ENCODE peak calls at places on chromosomes 6 and 20, in ten cellular contexts. B, Q, R, X, D, K, G, W, I and Y are unnamed samples.

GRCh38 chr6:134472661-134473060 is 154.7 kb upstream of the SGK1 start:
- DNase-seq in B (no peak), Q (no peak), R (no peak), X (no peak), D (peak; percentile 42), K (no peak), G (no peak), W (no peak), I (no peak), Y (no peak)

GRCh38 chr20:308427-309038 is 11.2 kb downstream of the ZCCHC3 start:
- DNase-seq in B (no peak), Q (no peak), R (peak; percentile 52), X (no peak), D (no peak), K (no peak), G (no peak), W (no peak), I (no peak), Y (no peak)

GRCh38 chr20:51315390-51315789 is 227.1 kb downstream of the NFATC2 start:
- DNase-seq in B (no peak), Q (no peak), R (no peak), X (no peak), D (no peak), K (no peak), G (peak; percentile 22), W (no peak), I (no peak), Y (no peak)

GRCh38 chr6:138400326-138400725 is 3.7 kb upstream of the HEBP2 start:
- DNase-seq in B (no peak), Q (no peak), R (no peak), X (no peak), D (no peak), K (no peak), G (no peak), W (no peak), I (no peak), Y (no peak)

GRCh38 chr6:11350294-11350693 is 117.8 kb upstream of the NEDD9 start:
- DNase-seq in B (no peak), Q (no peak), R (no peak), X (no peak), D (no peak), K (no peak), G (no peak), W (peak; percentile 40), I (peak; percentile 56), Y (no peak)

GRCh38 chr20:63342561-63343459 is 18.3 kb downstream of the CHRNA4 start:
- DNase-seq in B (no peak), Q (no peak), R (peak; percentile 4), X (no peak), D (no peak), K (no peak), G (no peak), W (no peak), I (no peak), Y (no peak)

GRCh38 chr6:147081210-147081609 is 123.0 kb upstream of the STXBP5 start:
- DNase-seq in B (no peak), Q (no peak), R (peak; percentile 96), X (peak; percentile 38), D (no peak), K (no peak), G (no peak), W (no peak), I (no peak), Y (no peak)

GRCh38 chr20:38198238-38198861 is 33.3 kb upstream of the TGM2 start:
- DNase-seq in B (no peak), Q (no peak), R (peak; percentile 31), X (no peak), D (no peak), K (no peak), G (no peak), W (peak; percentile 56), I (no peak), Y (no peak)

GRCh38 chr6:80163754-80164187 is 57.3 kb downstream of the BCKDHB start:
- DNase-seq in B (peak; percentile 82), Q (no peak), R (peak; percentile 70), X (no peak), D (no peak), K (no peak), G (peak; percentile 22), W (peak; percentile 91), I (no peak), Y (peak; percentile 25)

GRCh38 chr6:101392561-101393230 is 812 bp upstream of the GRIK2 start:
- DNase-seq in B (no peak), Q (no peak), R (peak; percentile 7), X (no peak), D (peak; percentile 9), K (no peak), G (no peak), W (no peak), I (no peak), Y (no peak)

GRCh38 chr20:19775353-19776201 is 17.5 kb downstream of the RIN2 start:
- DNase-seq in B (no peak), Q (no peak), R (peak; percentile 93), X (peak; percentile 76), D (no peak), K (no peak), G (no peak), W (peak; percentile 45), I (peak; percentile 52), Y (no peak)

GRCh38 chr20:44570369-44570768 is 12.0 kb upstream of the PKIG start:
- DNase-seq in B (no peak), Q (no peak), R (no peak), X (no peak), D (no peak), K (no peak), G (no peak), W (no peak), I (no peak), Y (no peak)

GRCh38 chr6:10030942-10031537 is 383.8 kb downstream of the TFAP2A start:
- DNase-seq in B (peak; percentile 81), Q (no peak), R (peak; percentile 71), X (no peak), D (no peak), K (no peak), G (no peak), W (no peak), I (no peak), Y (no peak)

GRCh38 chr20:57429579-57430202 is 38.5 kb downstream of the RBM38 start:
- DNase-seq in B (no peak), Q (no peak), R (peak; percentile 92), X (no peak), D (no peak), K (no peak), G (no peak), W (peak; percentile 74), I (peak; percentile 29), Y (no peak)

GRCh38 chr6:39453236-39453635 is 130.7 kb upstream of the KCNK16 start:
- DNase-seq in B (no peak), Q (no peak), R (no peak), X (no peak), D (no peak), K (no peak), G (no peak), W (no peak), I (no peak), Y (no peak)

GRCh38 chr6:8821921-8822512 is 386.7 kb upstream of the SLC35B3 start:
- DNase-seq in B (no peak), Q (no peak), R (no peak), X (no peak), D (no peak), K (no peak), G (no peak), W (peak; percentile 11), I (no peak), Y (no peak)
- H3K36me3 ChIP-seq in B (no peaks in the 10 kb centered on the region), Q (no peaks in the 10 kb centered on the region), R (no peaks in the 10 kb centered on the region), X (no peaks in the 10 kb centered on the region), D (no peaks in the 10 kb centered on the region), K (no peaks in the 10 kb centered on the region), G (no peaks in the 10 kb centered on the region), W (no peaks in the 10 kb centered on the region), I (no peaks in the 10 kb centered on the region), Y (no peaks in the 10 kb centered on the region)

GRCh38 chr6:37477656-37478435 is 21.8 kb downstream of the CCDC167 start:
- DNase-seq in B (no peak), Q (no peak), R (no peak), X (no peak), D (no peak), K (no peak), G (no peak), W (no peak), I (no peak), Y (no peak)

GRCh38 chr6:37479266-37479854 is 20.3 kb downstream of the CCDC167 start:
- DNase-seq in B (no peak), Q (peak; percentile 62), R (no peak), X (no peak), D (no peak), K (no peak), G (no peak), W (peak; percentile 15), I (no peak), Y (no peak)

GRCh38 chr6:37474316-37474715 is 25.4 kb downstream of the CCDC167 start:
- DNase-seq in B (no peak), Q (no peak), R (no peak), X (no peak), D (no peak), K (no peak), G (no peak), W (no peak), I (no peak), Y (no peak)

GRCh38 chr6:37478827-37479226 is 20.9 kb downstream of the CCDC167 start:
- DNase-seq in B (no peak), Q (peak; percentile 51), R (no peak), X (no peak), D (no peak), K (no peak), G (no peak), W (no peak), I (no peak), Y (no peak)

GRCh38 chr6:37477186-37477585 is 22.5 kb downstream of the CCDC167 start:
- DNase-seq in B (no peak), Q (no peak), R (no peak), X (no peak), D (no peak), K (no peak), G (no peak), W (no peak), I (no peak), Y (no peak)
- H3K36me3 ChIP-seq in B (peaks cover 14% of the 10 kb centered on the region), Q (peaks cover 99% of the 10 kb centered on the region), R (peaks cover 39% of the 10 kb centered on the region), X (peaks cover 3% of the 10 kb centered on the region), D (no peaks in the 10 kb centered on the region), K (no peaks in the 10 kb centered on the region), G (peaks cover 18% of the 10 kb centered on the region), W (peaks cover 7% of the 10 kb centered on the region), I (peaks cover 100% of the 10 kb centered on the region), Y (peaks cover 83% of the 10 kb centered on the region)

GRCh38 chr6:33694977-33695376 is 16.5 kb downstream of the UQCC2 start:
- DNase-seq in B (no peak), Q (no peak), R (no peak), X (no peak), D (no peak), K (no peak), G (peak; percentile 18), W (no peak), I (no peak), Y (no peak)
- H3K36me3 ChIP-seq in B (peaks cover 12% of the 10 kb centered on the region), Q (peaks cover 7% of the 10 kb centered on the region), R (peaks cover 57% of the 10 kb centered on the region), X (peaks cover 13% of the 10 kb centered on the region), D (no peaks in the 10 kb centered on the region), K (no peaks in the 10 kb centered on the region), G (peaks cover 33% of the 10 kb centered on the region), W (peaks cover 10% of the 10 kb centered on the region), I (peaks cover 90% of the 10 kb centered on the region), Y (peaks cover 86% of the 10 kb centered on the region)

GRCh38 chr6:43355862-43356590 is 13.4 kb downstream of the ZNF318 start:
- DNase-seq in B (peak; percentile 72), Q (no peak), R (peak; percentile 15), X (no peak), D (no peak), K (no peak), G (no peak), W (peak; percentile 40), I (no peak), Y (no peak)
- H3K36me3 ChIP-seq in B (peaks cover 73% of the 10 kb centered on the region), Q (peaks cover 67% of the 10 kb centered on the region), R (peaks cover 30% of the 10 kb centered on the region), X (no peaks in the 10 kb centered on the region), D (no peaks in the 10 kb centered on the region), K (no peaks in the 10 kb centered on the region), G (peaks cover 8% of the 10 kb centered on the region), W (peaks cover 30% of the 10 kb centered on the region), I (peaks cover 65% of the 10 kb centered on the region), Y (peaks cover 77% of the 10 kb centered on the region)

GRCh38 chr6:159778131-159778530 is 11.3 kb downstream of the TCP1 start:
- DNase-seq in B (no peak), Q (no peak), R (no peak), X (no peak), D (no peak), K (no peak), G (no peak), W (no peak), I (no peak), Y (no peak)
- H3K36me3 ChIP-seq in B (peaks cover 80% of the 10 kb centered on the region), Q (peaks cover 63% of the 10 kb centered on the region), R (peaks cover 51% of the 10 kb centered on the region), X (peaks cover 4% of the 10 kb centered on the region), D (no peaks in the 10 kb centered on the region), K (no peaks in the 10 kb centered on the region), G (peaks cover 66% of the 10 kb centered on the region), W (peaks cover 53% of the 10 kb centered on the region), I (peaks cover 88% of the 10 kb centered on the region), Y (peaks cover 94% of the 10 kb centered on the region)